ENCODE peak calls at places on chromosomes 4 and X, in five cellular contexts. Z, G, T, O and V are unnamed samples.

GRCh38 chr4:70473691-70474090 is 1.7 kb downstream of the MUC7 start:
- DNase-seq in Z (no peak), G (no peak), T (no peak), O (no peak), V (no peak)

GRCh38 chrX:97267376-97267775 is 383.7 kb downstream of the RPA4 start:
- DNase-seq in Z (no peak), G (no peak), T (no peak), O (no peak), V (no peak)

GRCh38 chrX:42809569-42809968 is 31.6 kb upstream of the PPP1R2C start:
- DNase-seq in Z (no peak), G (no peak), T (no peak), O (no peak), V (no peak)

GRCh38 chrX:107714196-107714811 is 61.3 kb downstream of the TSC22D3 start:
- DNase-seq in Z (no peak), G (no peak), T (no peak), O (no peak), V (no peak)

GRCh38 chrX:133375558-133376340 is 39.5 kb downstream of the GPC4 start:
- DNase-seq in Z (no peak), G (no peak), T (no peak), O (no peak), V (no peak)

GRCh38 chr4:116870667-116871066 is 214.7 kb downstream of the TRAM1L1 start:
- DNase-seq in Z (no peak), G (no peak), T (no peak), O (no peak), V (peak)

GRCh38 chrX:139194571-139195280 is 335.8 kb upstream of the F9 start:
- DNase-seq in Z (peak), G (no peak), T (no peak), O (peak), V (peak)

GRCh38 chrX:119419146-119419545 is 20.0 kb downstream of the SLC25A43 start:
- DNase-seq in Z (no peak), G (no peak), T (peak), O (no peak), V (no peak)

GRCh38 chr4:1846580-1846979 is 9.4 kb downstream of the LETM1 start:
- DNase-seq in Z (no peak), G (no peak), T (no peak), O (no peak), V (no peak)

GRCh38 chr4:654871-655734 is 19.0 kb downstream of the ATP5ME start:
- DNase-seq in Z (no peak), G (no peak), T (no peak), O (no peak), V (no peak)

GRCh38 chrX:68953331-68953730 is 124.5 kb downstream of the EFNB1 start:
- DNase-seq in Z (no peak), G (no peak), T (no peak), O (no peak), V (no peak)

GRCh38 chrX:50747471-50747900 is 66.5 kb downstream of the SHROOM4 start:
- DNase-seq in Z (peak), G (no peak), T (peak), O (peak), V (peak)

GRCh38 chrX:15401373-15401772 is 17.2 kb upstream of the VEGFD start:
- DNase-seq in Z (no peak), G (no peak), T (no peak), O (no peak), V (no peak)

GRCh38 chrX:42536286-42536685 is 241.7 kb downstream of the PPP1R2C start:
- DNase-seq in Z (no peak), G (no peak), T (no peak), O (no peak), V (no peak)

GRCh38 chr4:187478292-187479205 is 517.0 kb upstream of the ZFP42 start:
- DNase-seq in Z (no peak), G (no peak), T (no peak), O (no peak), V (no peak)

GRCh38 chr4:159484861-159485260 is 382.0 kb downstream of the RAPGEF2 start:
- DNase-seq in Z (no peak), G (no peak), T (no peak), O (no peak), V (no peak)

DNA sequence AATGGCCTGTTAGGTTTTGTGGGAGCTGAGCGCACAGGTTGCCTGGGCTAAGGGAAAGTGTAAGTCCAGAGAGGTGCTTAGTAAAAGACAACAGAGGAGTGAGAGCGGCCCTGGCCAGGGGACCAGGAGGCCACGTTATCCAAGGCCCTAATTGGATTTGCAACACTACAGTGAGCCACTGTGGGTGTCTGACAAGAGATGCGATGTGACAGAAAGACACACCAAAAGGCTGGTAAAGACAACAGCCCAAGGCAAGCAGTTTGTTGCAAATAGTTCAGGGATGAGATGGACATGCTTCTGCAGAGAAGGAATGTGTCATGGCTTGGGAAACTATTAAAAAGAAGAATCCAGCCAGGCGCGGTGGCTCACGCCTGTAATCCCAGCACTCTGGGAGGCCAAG is 162.7 kb upstream of the KIT start:
- DNase-seq in Z (no peak), G (no peak), T (no peak), O (no peak), V (no peak)
- TF ChIP-seq CREB1 in Z (no peak), G (no peak), T (no peak), O (no peak), V (no peak)

GRCh38 chr4:105598787-105599186 is 46.4 kb downstream of the ARHGEF38 start:
- DNase-seq in Z (no peak), G (no peak), T (no peak), O (no peak), V (no peak)

GRCh38 chr4:105599475-105599874 is 47.1 kb downstream of the ARHGEF38 start:
- DNase-seq in Z (no peak), G (no peak), T (no peak), O (no peak), V (no peak)

GRCh38 chr4:105598044-105598443 is 45.6 kb downstream of the ARHGEF38 start:
- DNase-seq in Z (no peak), G (no peak), T (no peak), O (no peak), V (no peak)

GRCh38 chr4:105596676-105597075 is 44.3 kb downstream of the ARHGEF38 start:
- DNase-seq in Z (no peak), G (no peak), T (no peak), O (no peak), V (peak)

DNA sequence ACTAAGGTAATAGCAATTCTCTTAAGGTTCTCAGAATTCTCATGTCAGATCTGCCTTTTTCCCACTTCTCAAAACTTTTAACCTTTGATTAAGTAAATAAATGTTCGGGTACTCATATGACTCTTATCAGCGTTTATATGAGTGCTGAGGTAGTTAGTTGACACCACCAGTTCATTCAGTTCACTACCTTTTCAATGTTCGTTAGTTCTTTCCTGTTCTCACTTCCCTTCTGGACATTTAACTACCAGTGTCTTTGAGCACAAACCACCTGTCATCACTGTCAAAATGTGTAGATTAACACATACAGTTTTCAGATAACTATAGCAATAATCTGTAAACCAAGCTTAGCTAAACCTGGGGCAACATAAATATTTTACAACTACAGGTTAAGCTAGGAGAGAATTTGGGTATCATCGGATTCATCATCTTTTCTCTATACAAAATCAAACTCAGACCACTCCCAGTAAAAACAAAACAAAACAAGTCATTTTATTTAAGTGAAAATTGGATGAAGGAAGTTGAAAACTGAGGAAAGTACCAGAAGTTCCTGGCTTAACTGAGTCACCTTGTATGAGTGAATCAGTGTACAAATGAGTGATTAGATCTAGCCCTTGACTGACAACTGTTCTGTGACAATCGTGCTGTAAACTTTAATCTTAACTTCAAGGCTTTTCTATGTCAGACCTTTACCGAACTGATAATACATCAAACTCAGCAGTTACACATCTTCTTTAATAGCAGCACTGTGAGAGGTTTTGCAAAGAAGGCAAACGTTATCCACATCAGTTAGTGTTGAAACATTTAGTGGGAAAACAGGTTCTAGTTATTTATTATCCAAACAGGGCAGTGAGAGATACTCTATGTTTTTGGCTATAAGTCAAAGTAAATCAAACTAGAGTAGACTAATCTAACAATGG is 41.9 kb downstream of the ARHGEF38 start:
- DNase-seq in Z (no peak), G (peak), T (peak), O (no peak), V (no peak)
- TF ChIP-seq CREB1 in Z (no peak), G (no peak), T (no peak), O (no peak), V (no peak)

GRCh38 chr4:107818301-107818910 is 6.3 kb upstream of the SGMS2 start:
- DNase-seq in Z (no peak), G (no peak), T (no peak), O (no peak), V (no peak)

GRCh38 chr4:107809236-107809635 is 15.5 kb upstream of the SGMS2 start:
- DNase-seq in Z (no peak), G (no peak), T (no peak), O (no peak), V (no peak)

DNA sequence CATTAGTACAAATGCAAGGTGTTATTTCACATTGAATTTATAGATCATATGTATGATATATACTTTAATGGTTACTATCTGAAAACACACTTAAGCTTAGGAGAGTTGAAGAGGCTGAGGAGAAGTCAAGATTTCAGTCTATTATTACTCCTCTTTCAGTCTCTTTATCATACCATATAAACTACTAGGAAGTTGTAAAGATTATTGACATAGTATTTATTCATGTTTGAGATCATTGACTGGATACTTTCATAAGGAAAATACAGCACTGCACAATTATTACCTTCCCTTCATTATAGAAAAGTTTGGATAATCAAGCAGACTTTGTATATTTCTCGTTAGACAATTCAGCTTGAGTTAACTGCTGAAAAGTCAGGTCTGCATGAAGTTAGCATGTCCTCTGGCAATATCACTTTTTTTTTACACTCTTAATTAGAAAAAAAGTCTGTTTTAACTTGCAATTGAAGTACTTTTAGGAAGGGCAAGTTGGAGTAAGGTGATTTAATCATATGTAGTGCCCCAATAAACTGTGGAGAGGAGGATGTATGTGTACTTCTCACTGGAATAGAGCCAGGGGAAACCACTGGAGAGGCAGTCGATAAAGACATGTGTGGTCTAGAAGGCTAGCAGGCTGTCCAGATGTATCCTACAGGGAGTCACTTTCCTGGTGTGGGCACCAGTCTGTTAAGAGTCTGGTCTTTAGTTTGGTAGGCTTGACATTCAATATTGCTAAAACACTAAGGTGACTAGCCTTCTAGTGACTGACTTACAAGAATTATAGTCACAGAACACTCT is 9.8 kb upstream of the SGMS2 start:
- DNase-seq in Z (no peak), G (no peak), T (no peak), O (no peak), V (no peak)
- TF ChIP-seq CREB1 in Z (no peak), G (no peak), T (no peak), O (no peak), V (no peak)

GRCh38 chrX:150694738-150695410 is 1.7 kb downstream of the MTMR1 start:
- DNase-seq in Z (no peak), G (no peak), T (no peak), O (peak), V (no peak)

GRCh38 chrX:150690126-150690525 is 3.1 kb upstream of the MTMR1 start:
- DNase-seq in Z (no peak), G (no peak), T (no peak), O (no peak), V (no peak)

GRCh38 chrX:150692296-150692695 is 900 bp upstream of the MTMR1 start:
- DNase-seq in Z (no peak), G (no peak), T (no peak), O (no peak), V (no peak)

GRCh38 chrX:150693782-150694574 is 782 bp downstream of the MTMR1 start:
- DNase-seq in Z (peak), G (no peak), T (peak), O (peak), V (peak)

DNA sequence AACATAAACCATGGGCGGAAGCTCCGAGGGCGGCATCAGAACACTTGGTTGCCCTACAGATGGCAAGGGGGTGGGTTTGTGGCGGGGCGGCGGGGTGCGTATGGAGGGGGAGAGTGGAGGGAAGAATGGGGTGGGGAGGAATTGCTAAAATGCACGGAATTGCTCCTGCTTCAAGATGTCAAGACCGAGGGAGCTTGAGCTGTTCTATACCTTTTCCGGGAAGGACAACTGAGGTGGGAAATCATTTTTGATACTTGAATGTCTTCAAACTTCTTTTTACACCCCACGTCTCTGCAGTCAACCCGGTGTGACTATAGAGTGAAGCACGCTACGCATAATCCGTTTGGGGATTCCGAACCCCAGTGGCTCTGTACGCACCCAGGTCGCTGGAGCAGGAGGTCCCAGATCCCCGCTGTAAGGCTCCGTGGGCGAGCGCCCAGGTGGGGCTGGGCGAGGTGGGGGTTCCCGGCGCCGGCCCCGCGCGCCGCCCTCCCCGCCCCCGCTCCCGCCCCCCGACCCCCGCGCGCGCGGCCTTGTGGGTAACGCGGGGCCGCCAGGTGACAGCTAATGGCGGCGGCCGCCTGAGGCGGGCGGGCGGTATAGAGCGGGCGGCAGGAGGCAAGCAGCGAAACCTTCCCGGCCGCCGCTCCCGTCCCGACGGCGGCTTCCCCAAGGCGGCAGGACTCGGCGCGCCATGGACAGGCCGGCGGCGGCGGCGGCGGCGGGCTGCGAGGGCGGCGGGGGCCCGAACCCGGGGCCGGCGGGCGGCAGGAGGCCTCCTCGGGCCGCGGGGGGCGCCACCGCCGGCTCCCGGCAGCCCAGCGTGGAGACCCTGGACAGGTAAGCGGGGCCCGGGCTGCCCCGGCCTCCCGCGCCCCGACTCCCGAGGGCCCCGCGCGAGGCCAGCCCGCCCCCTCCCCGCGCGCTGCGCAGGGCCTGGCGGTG is at the start of gene MTMR1:
- DNase-seq in Z (no peak), G (no peak), T (no peak), O (peak), V (peak)
- TF ChIP-seq CREB1 in Z (no peak), G (no peak), T (no peak), O (no peak), V (no peak)

DNA sequence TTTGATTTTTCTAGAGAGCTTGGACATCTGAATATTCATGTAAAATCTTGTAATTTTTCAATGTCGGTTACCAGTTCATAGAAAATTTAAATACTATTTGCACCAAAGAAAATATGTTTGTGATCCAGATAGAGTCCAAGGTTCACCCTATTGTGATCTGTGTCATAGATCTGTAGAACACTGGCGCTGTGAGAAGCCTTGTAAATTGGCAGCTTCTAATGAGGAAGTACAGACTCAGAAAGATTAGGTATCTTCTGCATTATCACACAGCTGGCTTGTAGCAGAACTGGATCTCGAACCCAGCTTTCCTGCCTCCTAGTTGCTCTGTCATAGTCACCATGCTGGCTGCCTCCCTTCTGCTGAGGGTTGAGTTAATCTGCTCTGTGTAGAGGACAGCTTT is 106.5 kb upstream of the PAK3 start:
- DNase-seq in Z (no peak), G (no peak), T (no peak), O (no peak), V (no peak)
- TF ChIP-seq CREB1 in Z (no peak), G (no peak), T (no peak), O (no peak), V (no peak)

DNA sequence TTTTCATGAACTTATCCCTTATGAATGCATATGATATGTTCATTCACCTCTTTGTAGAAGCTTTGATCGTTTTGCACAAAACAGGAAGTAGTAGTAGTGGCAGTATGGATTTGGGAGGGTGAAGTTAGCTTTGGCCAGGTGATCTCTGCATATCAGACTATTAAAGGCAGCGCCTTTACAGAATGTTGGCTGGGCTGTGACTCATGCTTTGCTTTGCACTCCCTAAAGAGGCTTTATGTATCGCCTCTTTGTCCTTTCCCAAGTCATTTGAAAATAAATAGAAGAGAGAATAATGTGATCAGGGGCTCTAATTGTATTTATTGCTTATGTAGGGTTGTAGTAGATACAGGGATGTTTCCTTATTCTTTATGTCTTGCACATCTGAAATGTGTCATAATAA is 50.4 kb downstream of the SHROOM3 start:
- DNase-seq in Z (no peak), G (no peak), T (peak), O (no peak), V (peak)
- TF ChIP-seq CREB1 in Z (no peak), G (no peak), T (no peak), O (no peak), V (no peak)

GRCh38 chr4:60897415-60897814 is 302.7 kb upstream of the ADGRL3 start:
- DNase-seq in Z (no peak), G (no peak), T (no peak), O (no peak), V (no peak)

GRCh38 chr4:60890743-60891142 is 309.4 kb upstream of the ADGRL3 start:
- DNase-seq in Z (no peak), G (no peak), T (no peak), O (no peak), V (no peak)

GRCh38 chr4:60891947-60892346 is 308.2 kb upstream of the ADGRL3 start:
- DNase-seq in Z (no peak), G (no peak), T (no peak), O (no peak), V (peak)
- TF ChIP-seq CREB1 in Z (no peak), G (no peak), T (no peak), O (no peak), V (no peak)

GRCh38 chr4:180234730-180235129 is 2008.5 kb upstream of the TENM3 start:
- DNase-seq in Z (no peak), G (no peak), T (no peak), O (no peak), V (peak)

GRCh38 chr4:180240670-180241069 is 2002.5 kb upstream of the TENM3 start:
- DNase-seq in Z (no peak), G (no peak), T (no peak), O (no peak), V (no peak)
- TF ChIP-seq CREB1 in Z (no peak), G (no peak), T (no peak), O (no peak), V (no peak)

GRCh38 chr4:153788419-153789276 is at the start of gene SFRP2:
- DNase-seq in Z (peak), G (no peak), T (no peak), O (no peak), V (peak)

GRCh38 chr4:153785830-153786721 is 2.8 kb downstream of the SFRP2 start:
- DNase-seq in Z (no peak), G (no peak), T (peak), O (no peak), V (peak)

GRCh38 chr4:153787156-153787555 is 1.7 kb downstream of the SFRP2 start:
- DNase-seq in Z (no peak), G (no peak), T (no peak), O (no peak), V (no peak)

GRCh38 chr4:153789741-153790651 is 1.1 kb upstream of the SFRP2 start:
- DNase-seq in Z (peak), G (no peak), T (no peak), O (no peak), V (peak)

GRCh38 chr4:153788064-153788418 is 842 bp downstream of the SFRP2 start:
- DNase-seq in Z (peak), G (no peak), T (no peak), O (no peak), V (peak)
- TF ChIP-seq CREB1 in Z (no peak), G (no peak), T (no peak), O (no peak), V (no peak)